ENCODE peak calls at places on chromosomes 1 and 21, in four cellular contexts. A, S, U and P are unnamed samples.

GRCh38 chr1:164895026-164895907 is 336.3 kb downstream of the PBX1 start:
- DNase-seq in A (no peak), S (no peak), U (no peak), P (no peak)

GRCh38 chr1:168227620-168228019 is 1.8 kb downstream of the SFT2D2 start:
- DNase-seq in A (no peak), S (no peak), U (peak), P (peak)

GRCh38 chr1:16484501-16484835 is 29.6 kb downstream of the RNU1-1 start:
- DNase-seq in A (no peak), S (no peak), U (no peak), P (no peak)

GRCh38 chr1:45586769-45587168 is 2.9 kb downstream of the NASP start:
- DNase-seq in A (no peak), S (no peak), U (no peak), P (no peak)

GRCh38 chr1:87134061-87134460 is 194.6 kb upstream of the LMO4 start:
- DNase-seq in A (no peak), S (no peak), U (no peak), P (no peak)

GRCh38 chr1:100921110-100921706 is 25.3 kb downstream of the SLC30A7 start:
- DNase-seq in A (peak), S (no peak), U (peak), P (peak)

GRCh38 chr1:243748706-243749283 is 101.2 kb downstream of the AKT3 start:
- DNase-seq in A (peak), S (no peak), U (peak), P (peak)

GRCh38 chr1:246351726-246352125 is 155.4 kb downstream of the SMYD3 start:
- DNase-seq in A (no peak), S (no peak), U (no peak), P (no peak)

GRCh38 chr1:36486436-36487335 is 4.0 kb upstream of the CSF3R start:
- DNase-seq in A (peak), S (peak), U (no peak), P (peak)

GRCh38 chr1:88983791-88984552 is 8.5 kb downstream of the KYAT3 start:
- DNase-seq in A (peak), S (no peak), U (peak), P (peak)

GRCh38 chr1:230105245-230105753 is 38.3 kb downstream of the GALNT2 start:
- DNase-seq in A (no peak), S (no peak), U (no peak), P (no peak)
- H3K4me3 ChIP-seq in A (no peak), S (no peak), U (no peak), P (no peak)

GRCh38 chr1:74463301-74463988 is 49.0 kb downstream of the LRRC53 start:
- DNase-seq in A (no peak), S (no peak), U (peak), P (no peak)
- TF ChIP-seq CTCF in A (no peak), S (no peak), U (no peak), P (no peak)

DNA sequence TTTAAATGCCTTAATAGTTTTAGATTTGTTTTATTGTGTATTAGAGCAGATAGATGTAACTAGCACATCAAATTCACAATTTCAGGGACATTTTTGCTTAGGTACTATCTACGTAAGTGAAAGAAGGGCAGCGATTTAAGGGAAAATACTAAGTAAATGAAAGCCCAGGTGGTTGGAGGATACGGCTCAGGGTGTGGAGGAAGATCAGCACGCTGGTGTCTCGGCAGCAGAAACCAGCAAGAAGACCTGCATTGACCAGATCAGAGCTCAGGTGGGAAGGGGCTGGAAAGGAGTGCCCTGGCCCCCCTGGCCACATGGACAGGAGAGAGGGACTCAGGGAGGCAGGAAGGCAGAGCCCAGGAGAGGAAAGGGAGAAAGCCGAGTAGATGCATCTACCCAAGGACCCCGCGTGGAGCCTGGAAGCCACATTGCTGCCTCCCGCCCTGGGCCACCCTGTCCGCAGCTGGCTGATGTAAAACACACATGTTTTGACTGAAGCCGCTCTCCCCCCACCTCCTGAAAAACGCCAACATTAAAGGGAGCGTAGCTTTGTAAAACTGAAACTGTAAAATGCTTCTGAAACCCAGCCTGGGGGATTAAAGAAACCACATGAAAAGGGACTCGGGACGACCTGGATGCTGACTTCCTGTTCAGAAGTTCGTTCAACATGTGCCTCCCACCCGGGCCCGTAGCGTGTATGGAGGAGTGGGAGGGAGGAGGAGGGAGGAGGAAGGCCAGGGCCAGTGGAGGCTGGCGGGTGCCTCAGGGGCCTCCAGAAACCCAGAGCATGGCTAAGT is 72.6 kb upstream of the TARDBP start:
- DNase-seq in A (no peak), S (no peak), U (peak), P (peak)
- H3K4me3 ChIP-seq in A (no peak), S (no peak), U (no peak), P (no peak)

DNA sequence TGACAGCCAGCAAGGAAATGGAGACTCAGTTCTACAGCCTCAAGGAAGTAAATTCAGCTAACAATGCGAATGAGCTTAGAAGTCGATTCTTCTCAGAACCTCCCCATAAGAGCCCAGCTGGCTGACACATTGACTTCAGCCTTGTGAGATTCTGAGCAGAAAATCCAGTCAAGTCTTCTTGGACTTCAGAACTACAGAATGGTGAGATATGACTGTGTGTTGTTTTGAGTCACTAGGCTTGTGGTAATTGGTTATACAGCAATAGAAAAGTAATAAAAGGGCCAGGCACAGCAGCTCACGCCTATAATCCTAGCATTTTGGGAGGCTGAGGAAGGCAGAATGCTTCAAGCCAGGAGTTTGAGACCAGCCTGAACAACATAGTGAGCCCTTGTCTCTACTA is 161.8 kb upstream of the IVNS1ABP start:
- DNase-seq in A (no peak), S (no peak), U (no peak), P (no peak)
- TF ChIP-seq CTCF in A (no peak), S (no peak), U (no peak), P (no peak)

GRCh38 chr21:39006653-39007417 is 176.4 kb downstream of the PSMG1 start:
- DNase-seq in A (no peak), S (peak), U (peak), P (peak)
- H3K4me3 ChIP-seq in A (no peak), S (no peak), U (no peak), P (no peak)

GRCh38 chr1:225407755-225408154 is 20.1 kb downstream of the LBR start:
- DNase-seq in A (no peak), S (no peak), U (no peak), P (no peak)
- TF ChIP-seq CTCF in A (no peak), S (no peak), U (no peak), P (no peak)

GRCh38 chr1:61083799-61084385 is 1.5 kb downstream of the NFIA start:
- DNase-seq in A (no peak), S (no peak), U (peak), P (no peak)

GRCh38 chr1:61083014-61083798 is 845 bp downstream of the NFIA start:
- DNase-seq in A (peak), S (no peak), U (no peak), P (no peak)

GRCh38 chr1:61081135-61081636 is 1.2 kb upstream of the NFIA start:
- DNase-seq in A (no peak), S (no peak), U (no peak), P (no peak)

GRCh38 chr1:61081637-61082335 is 575 bp upstream of the NFIA start:
- DNase-seq in A (no peak), S (no peak), U (peak), P (peak)

DNA sequence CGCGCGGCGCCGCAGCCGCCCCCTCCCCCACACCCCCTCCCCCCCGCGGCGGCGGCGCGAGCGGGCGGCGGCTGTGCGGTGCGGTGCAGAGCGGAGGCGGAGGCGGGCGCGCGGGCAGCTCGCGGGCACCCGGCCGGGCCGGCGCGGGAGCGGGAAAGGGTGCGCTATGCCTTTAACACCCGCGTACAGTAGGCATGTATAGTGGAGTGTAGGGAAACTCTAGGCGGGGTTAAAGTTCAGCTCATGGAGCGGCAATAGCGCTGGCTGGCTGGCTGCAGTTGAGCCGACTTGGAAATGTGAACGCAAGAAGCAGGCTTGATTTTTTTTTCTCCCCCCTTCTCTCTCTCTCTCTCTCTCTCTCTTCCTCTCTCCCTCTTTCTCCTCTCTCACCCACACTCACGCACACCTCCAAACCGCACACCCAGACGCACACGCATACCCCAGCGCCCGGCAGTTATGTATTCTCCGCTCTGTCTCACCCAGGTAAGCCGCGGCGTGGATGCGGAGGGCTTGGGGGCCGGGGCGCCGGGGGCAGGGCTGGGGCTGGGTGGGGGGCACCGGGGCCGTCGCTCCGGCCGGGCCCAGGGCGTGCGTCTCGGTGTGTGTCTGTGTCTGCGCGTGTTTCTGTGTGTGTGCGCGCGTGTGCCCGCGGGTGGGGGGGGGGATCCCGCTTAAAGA is at the start of gene NFIA:
- DNase-seq in A (peak), S (peak), U (peak), P (peak)
- H3K4me3 ChIP-seq in A (peak), S (peak), U (peak), P (peak)

GRCh38 chr1:222009105-222009730 is 267.3 kb upstream of the DUSP10 start:
- DNase-seq in A (peak), S (no peak), U (peak), P (peak)
- TF ChIP-seq CTCF in A (peak), S (peak), U (peak), P (peak)

GRCh38 chr21:45635271-45636151 is 8.0 kb upstream of the PCBP3 start:
- DNase-seq in A (no peak), S (no peak), U (no peak), P (no peak)
- H3K4me3 ChIP-seq in A (no peak), S (no peak), U (no peak), P (no peak)